ENCODE peak calls at places on chromosomes 6 and 20, in ten cellular contexts. E is fibroblast of the aortic adventitia; C is Right ventricle myocardium inferior; Q is Panc1; D is right atrium auricular region; A is fibroblast of pulmonary artery; X is CD4-positive, alpha-beta memory T cell; N is endothelial cell of umbilical vein; B is lower lobe of right lung; I is NCI-H2081. V is an unnamed sample.

GRCh38 chr20:20637998-20638397 is 74.4 kb downstream of the RALGAPA2 start:
- DNase-seq in N (no peak), Q (no peak), I (no peak), X (no peak), D (no peak), E (no peak), C (no peak), A (no peak), B (no peak), V (no peak)

GRCh38 chr20:42686057-42686456 is 503.6 kb downstream of the PTPRT start:
- DNase-seq in Q (no peak), N (no peak), E (no peak), C (no peak), X (no peak), B (no peak), A (no peak), D (no peak), I (no peak), V (no peak)

GRCh38 chr20:370151-370600 is 10.4 kb upstream of the TRIB3 start:
- DNase-seq in X (no peak), A (no peak), B (peak), I (no peak), C (no peak), Q (no peak), E (no peak), N (peak), D (no peak), V (no peak)

GRCh38 chr20:57384486-57384885 is 6.7 kb upstream of the RBM38 start:
- DNase-seq in E (no peak), I (no peak), B (no peak), D (no peak), X (no peak), N (no peak), A (no peak), C (peak), Q (no peak), V (peak)

GRCh38 chr6:166770216-166771116 is 143.4 kb upstream of the RPS6KA2 start:
- DNase-seq in E (no peak), X (no peak), I (no peak), D (peak), A (no peak), Q (no peak), N (no peak), B (no peak), C (no peak), V (no peak)

GRCh38 chr6:69631552-69632346 is 165.1 kb downstream of the LMBRD1 start:
- DNase-seq in A (no peak), X (peak), C (no peak), Q (no peak), B (no peak), N (no peak), E (no peak), D (no peak), I (no peak), V (no peak)

GRCh38 chr20:24531202-24531601 is 61.8 kb downstream of the SYNDIG1 start:
- DNase-seq in B (no peak), C (no peak), D (no peak), I (no peak), Q (no peak), A (no peak), N (no peak), E (no peak), X (no peak), V (no peak)

GRCh38 chr6:3117912-3118352 is 579 bp upstream of the BPHL start:
- DNase-seq in E (no peak), X (no peak), D (no peak), A (no peak), C (no peak), B (no peak), N (no peak), I (no peak), Q (peak), V (no peak)

GRCh38 chr6:168417158-168417557 is 23.8 kb upstream of the SMOC2 start:
- DNase-seq in I (peak), Q (no peak), N (no peak), D (peak), B (no peak), E (no peak), A (no peak), C (no peak), X (no peak), V (no peak)

GRCh38 chr6:22343864-22344263 is 47.0 kb upstream of the PRL start:
- DNase-seq in B (no peak), C (no peak), I (no peak), X (no peak), A (no peak), Q (no peak), D (no peak), E (no peak), N (no peak), V (no peak)

GRCh38 chr6:32058511-32058963 is 20.3 kb downstream of the CYP21A2 start:
- DNase-seq in E (peak), I (no peak), X (no peak), Q (no peak), N (peak), C (no peak), A (no peak), B (no peak), D (no peak), V (no peak)

V was measured in Right ventricle myocardium superior.